ENCODE peak calls at places on chromosomes 11 and 22, in six cellular contexts. D, Q, U, L, R and V are unnamed samples.

GRCh38 chr11:126764221-126764620 is 236.3 kb downstream of the KIRREL3 start:
- ATAC-seq in D (no peak), Q (peak), U (no peak), L (no peak), R (peak), V (no peak)

GRCh38 chr11:107370390-107370789 is 87.2 kb downstream of the CWF19L2 start:
- ATAC-seq in D (no peak), Q (no peak), U (peak), L (no peak), R (no peak), V (no peak)

GRCh38 chr11:30106782-30107181 is 90.0 kb upstream of the KCNA4 start:
- ATAC-seq in D (no peak), Q (no peak), U (no peak), L (no peak), R (no peak), V (no peak)

GRCh38 chr11:128658499-128658898 is 35.4 kb upstream of the FLI1 start:
- ATAC-seq in D (peak), Q (no peak), U (peak), L (no peak), R (no peak), V (no peak)

GRCh38 chr11:128491195-128491936 is 96.0 kb downstream of the ETS1 start:
- ATAC-seq in D (no peak), Q (no peak), U (no peak), L (no peak), R (no peak), V (no peak)

GRCh38 chr11:12090761-12091261 is 19.6 kb upstream of the MICAL2 start:
- ATAC-seq in D (peak), Q (no peak), U (no peak), L (no peak), R (no peak), V (no peak)

GRCh38 chr11:64007160-64007628 is 21.0 kb downstream of the OTUB1 start:
- ATAC-seq in D (peak), Q (peak), U (no peak), L (peak), R (peak), V (peak)

GRCh38 chr11:122180435-122180834 is 64.4 kb upstream of the BLID start:
- ATAC-seq in D (peak), Q (no peak), U (no peak), L (peak), R (no peak), V (peak)

GRCh38 chr11:101738494-101738893 is 154.7 kb upstream of the TRPC6 start:
- ATAC-seq in D (no peak), Q (no peak), U (no peak), L (no peak), R (no peak), V (no peak)

GRCh38 chr11:17333799-17334586 is 17.6 kb upstream of the NCR3LG1 start:
- ATAC-seq in D (no peak), Q (no peak), U (no peak), L (no peak), R (no peak), V (no peak)

GRCh38 chr11:34745209-34745608 is 124.3 kb downstream of the EHF start:
- ATAC-seq in D (no peak), Q (no peak), U (no peak), L (no peak), R (peak), V (no peak)

GRCh38 chr22:38056969-38057841 is at the start of gene PICK1:
- ATAC-seq in D (peak), Q (peak), U (peak), L (peak), R (peak), V (peak)

GRCh38 chr22:43706558-43707328 is 105.4 kb downstream of the EFCAB6 start:
- ATAC-seq in D (no peak), Q (no peak), U (no peak), L (no peak), R (no peak), V (no peak)

GRCh38 chr11:11995601-11996000 is 12.8 kb downstream of the DKK3 start:
- ATAC-seq in D (no peak), Q (no peak), U (no peak), L (no peak), R (no peak), V (no peak)

GRCh38 chr11:48093795-48094642 is 113.7 kb downstream of the PTPRJ start:
- ATAC-seq in D (peak), Q (peak), U (peak), L (no peak), R (peak), V (no peak)

GRCh38 chr22:25843660-25844275 is 101.8 kb downstream of the MYO18B start:
- ATAC-seq in D (no peak), Q (no peak), U (no peak), L (no peak), R (no peak), V (no peak)

GRCh38 chr11:19953909-19954308 is 206.4 kb downstream of the DBX1 start:
- ATAC-seq in D (no peak), Q (peak), U (no peak), L (peak), R (peak), V (no peak)

GRCh38 chr11:66717925-66718319 is 11.1 kb downstream of the SPTBN2 start:
- ATAC-seq in D (no peak), Q (no peak), U (no peak), L (no peak), R (peak), V (no peak)

GRCh38 chr11:129530154-129530895 is 154.7 kb downstream of the BARX2 start:
- ATAC-seq in D (no peak), Q (no peak), U (no peak), L (no peak), R (peak), V (no peak)

GRCh38 chr11:76073716-76074115 is 132.6 kb downstream of the WNT11 start:
- ATAC-seq in D (peak), Q (no peak), U (no peak), L (no peak), R (no peak), V (peak)

GRCh38 chr11:31856248-31856647 is 45.1 kb upstream of the PAX6 start:
- ATAC-seq in D (no peak), Q (no peak), U (no peak), L (no peak), R (no peak), V (no peak)

GRCh38 chr22:29231971-29232959 is 26.6 kb downstream of the EMID1 start:
- ATAC-seq in D (peak), Q (no peak), U (peak), L (no peak), R (peak), V (peak)

GRCh38 chr11:129853508-129854228 is 38.0 kb downstream of the TMEM45B start:
- ATAC-seq in D (peak), Q (peak), U (no peak), L (peak), R (peak), V (no peak)

GRCh38 chr11:45296085-45296484 is 9.9 kb upstream of the SYT13 start:
- ATAC-seq in D (no peak), Q (no peak), U (peak), L (no peak), R (no peak), V (no peak)

GRCh38 chr11:64148200-64148916 is 17.6 kb downstream of the MACROD1 start:
- ATAC-seq in D (peak), Q (peak), U (peak), L (peak), R (peak), V (peak)

GRCh38 chr22:26534166-26534855 is 22.0 kb upstream of the TFIP11 start:
- ATAC-seq in D (no peak), Q (no peak), U (no peak), L (no peak), R (no peak), V (no peak)

GRCh38 chr11:69403556-69404215 is 77.8 kb upstream of the LINC01488 start:
- ATAC-seq in D (no peak), Q (no peak), U (no peak), L (no peak), R (no peak), V (no peak)

GRCh38 chr11:79708319-79708928 is 267.6 kb upstream of the TENM4 start:
- ATAC-seq in D (no peak), Q (no peak), U (peak), L (no peak), R (peak), V (no peak)

GRCh38 chr22:26835023-26835422 is 177.6 kb downstream of the MIAT start:
- ATAC-seq in D (no peak), Q (no peak), U (no peak), L (no peak), R (no peak), V (no peak)

GRCh38 chr11:27497284-27497866 is 9.2 kb downstream of the LIN7C start:
- ATAC-seq in D (no peak), Q (peak), U (peak), L (peak), R (peak), V (no peak)

GRCh38 chr11:34235189-34235588 is 122.6 kb downstream of the ABTB2 start:
- ATAC-seq in D (no peak), Q (no peak), U (peak), L (no peak), R (no peak), V (no peak)

GRCh38 chr22:46770151-46770641 is 7.7 kb downstream of the TBC1D22A start:
- ATAC-seq in D (no peak), Q (no peak), U (no peak), L (no peak), R (no peak), V (peak)

GRCh38 chr11:73975479-73975757 is 7.2 kb downstream of the UCP2 start:
- ATAC-seq in D (no peak), Q (no peak), U (no peak), L (no peak), R (no peak), V (no peak)

DNA sequence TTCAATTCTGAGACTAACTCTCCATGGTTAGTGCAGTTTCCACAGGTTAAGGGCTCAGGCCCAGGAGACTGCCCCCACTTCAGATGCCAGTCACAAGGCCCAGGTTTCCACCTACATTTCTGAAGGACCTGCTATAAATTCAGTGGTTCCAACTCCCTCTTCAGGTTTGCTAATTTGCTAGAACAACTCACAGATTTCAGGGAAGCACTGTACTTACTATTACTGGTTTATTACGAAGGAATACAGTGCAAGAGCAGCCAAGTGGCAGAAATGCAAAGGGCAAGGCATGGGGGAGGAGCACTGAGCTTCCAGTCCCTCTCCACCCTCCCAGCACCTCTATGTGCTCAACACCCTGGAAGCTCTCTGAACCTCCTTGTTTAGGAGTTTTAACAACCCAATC is 39.3 kb upstream of the SPON1 start:
- ATAC-seq in D (no peak), Q (no peak), U (no peak), L (no peak), R (no peak), V (no peak)
- TF ChIP-seq CTCF in D (no peak), Q (no peak), U (no peak), L (no peak), R (no peak), V (no peak)

GRCh38 chr22:49269928-49270327 is 557.7 kb downstream of the BRD1 start:
- ATAC-seq in D (no peak), Q (no peak), U (no peak), L (no peak), R (no peak), V (no peak)
- TF ChIP-seq EP300 in D (no peak), Q (no peak), U (no peak), L (no peak), R (no peak), V (no peak)

GRCh38 chr22:31749636-31750364 is at the start of gene PRR14L:
- ATAC-seq in D (peak), Q (peak), U (peak), L (peak), R (peak), V (peak)
- TF ChIP-seq CTCF in D (peak), Q (no peak), U (peak), L (no peak), R (peak), V (peak)

DNA sequence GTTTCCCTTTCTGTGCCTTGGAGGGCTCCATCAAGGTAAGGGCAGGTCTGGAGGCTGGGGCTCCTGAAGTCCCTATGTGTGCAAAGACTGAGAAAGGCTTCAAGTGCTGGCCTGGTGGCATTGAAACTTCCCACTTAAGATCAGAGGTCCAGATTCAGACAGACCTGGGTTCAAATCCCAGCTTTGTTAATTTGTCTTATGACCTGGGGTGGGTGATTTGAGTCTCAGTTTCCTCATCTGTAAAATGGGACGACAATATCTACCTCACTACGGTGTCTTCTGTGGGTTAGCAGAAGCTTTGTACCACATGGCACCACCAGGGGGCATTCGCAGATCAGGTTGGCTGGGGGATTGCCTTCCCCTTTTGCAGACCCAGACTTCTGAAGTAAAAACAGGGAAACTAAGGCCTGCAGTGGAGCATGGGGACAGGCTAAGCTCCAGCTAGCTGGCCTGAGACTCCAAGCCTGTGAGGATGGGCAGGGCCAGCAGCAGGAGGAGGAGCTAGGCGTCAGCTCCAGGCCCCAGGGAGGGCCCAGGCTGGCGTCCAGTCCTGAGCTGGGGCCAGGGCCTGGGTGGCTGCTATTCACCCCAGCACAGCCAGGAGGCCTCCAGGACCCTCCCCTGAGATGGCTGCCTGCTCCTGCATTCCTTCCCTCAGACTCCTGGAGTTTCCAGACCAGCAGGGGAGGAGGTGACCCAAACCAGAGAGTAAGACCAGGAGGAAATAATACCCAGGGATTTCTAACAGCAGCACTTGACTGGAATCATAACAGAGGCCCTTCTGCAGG is 1.5 kb downstream of the CASTOR1 start:
- ATAC-seq in D (peak), Q (peak), U (peak), L (peak), R (peak), V (peak)
- TF ChIP-seq EP300 in D (no peak), Q (no peak), U (no peak), L (no peak), R (no peak), V (no peak)

GRCh38 chr11:2139691-2140337 is 625 bp upstream of the IGF2 start:
- ATAC-seq in D (no peak), Q (no peak), U (no peak), L (no peak), R (peak), V (no peak)
- TF ChIP-seq CTCF in D (no peak), Q (no peak), U (no peak), L (no peak), R (peak), V (no peak)